ENCODE peak calls at places on chromosomes 1 and 21, in ten cellular contexts. One of them, this sample, is unnamed.

GRCh38 chr1:18949689-18950414 is 6.6 kb downstream of the IFFO2 start:
- DNase-seq in naive thymus-derived CD4-positive, alpha-beta T cell: no peak
- DNase-seq in breast epithelium: no peak
- DNase-seq in AG04450: no peak
- DNase-seq in adrenal gland: peak
- DNase-seq in tibial artery: peak
- DNase-seq in heart right ventricle: no peak
- DNase-seq in HFF-Myc: no peak
- DNase-seq in upper lobe of right lung: no peak
- DNase-seq in AG09309: no peak
- DNase-seq in this sample: peak

GRCh38 chr1:60265560-60266535 is 192.3 kb upstream of the C1orf87 start:
- DNase-seq in AG04450: no peak
- DNase-seq in tibial artery: no peak
- DNase-seq in naive thymus-derived CD4-positive, alpha-beta T cell: no peak
- DNase-seq in HFF-Myc: no peak
- DNase-seq in AG09309: no peak
- DNase-seq in breast epithelium: no peak
- DNase-seq in heart right ventricle: no peak
- DNase-seq in adrenal gland: no peak
- DNase-seq in upper lobe of right lung: no peak
- DNase-seq in this sample: no peak

GRCh38 chr1:117240547-117240946 is 29.8 kb upstream of the VTCN1 start:
- DNase-seq in AG09309: no peak
- DNase-seq in HFF-Myc: no peak
- DNase-seq in AG04450: no peak
- DNase-seq in upper lobe of right lung: no peak
- DNase-seq in breast epithelium: no peak
- DNase-seq in tibial artery: no peak
- DNase-seq in naive thymus-derived CD4-positive, alpha-beta T cell: no peak
- DNase-seq in adrenal gland: no peak
- DNase-seq in heart right ventricle: no peak
- DNase-seq in this sample: no peak

GRCh38 chr1:209609403-209610377 is 26.2 kb downstream of the CAMK1G start:
- DNase-seq in HFF-Myc: no peak
- DNase-seq in breast epithelium: no peak
- DNase-seq in adrenal gland: no peak
- DNase-seq in AG09309: no peak
- DNase-seq in tibial artery: no peak
- DNase-seq in naive thymus-derived CD4-positive, alpha-beta T cell: no peak
- DNase-seq in AG04450: no peak
- DNase-seq in heart right ventricle: no peak
- DNase-seq in upper lobe of right lung: peak
- DNase-seq in this sample: no peak

GRCh38 chr1:59077739-59078503 is 219.0 kb upstream of the FGGY start:
- DNase-seq in AG04450: no peak
- DNase-seq in tibial artery: no peak
- DNase-seq in AG09309: no peak
- DNase-seq in upper lobe of right lung: no peak
- DNase-seq in adrenal gland: no peak
- DNase-seq in heart right ventricle: no peak
- DNase-seq in naive thymus-derived CD4-positive, alpha-beta T cell: no peak
- DNase-seq in breast epithelium: no peak
- DNase-seq in HFF-Myc: no peak
- DNase-seq in this sample: no peak

GRCh38 chr21:16186742-16187141 is 457.0 kb downstream of the USP25 start:
- DNase-seq in naive thymus-derived CD4-positive, alpha-beta T cell: no peak
- DNase-seq in HFF-Myc: no peak
- DNase-seq in adrenal gland: peak
- DNase-seq in heart right ventricle: no peak
- DNase-seq in breast epithelium: no peak
- DNase-seq in AG09309: no peak
- DNase-seq in upper lobe of right lung: no peak
- DNase-seq in AG04450: no peak
- DNase-seq in tibial artery: no peak
- DNase-seq in this sample: no peak

GRCh38 chr1:115907092-115907491 is 66.2 kb upstream of the NHLH2 start:
- DNase-seq in upper lobe of right lung: no peak
- DNase-seq in HFF-Myc: no peak
- DNase-seq in AG04450: no peak
- DNase-seq in heart right ventricle: no peak
- DNase-seq in breast epithelium: no peak
- DNase-seq in tibial artery: no peak
- DNase-seq in adrenal gland: no peak
- DNase-seq in AG09309: no peak
- DNase-seq in naive thymus-derived CD4-positive, alpha-beta T cell: no peak
- DNase-seq in this sample: no peak

GRCh38 chr21:46222436-46223116 is 6.0 kb downstream of the LSS start:
- DNase-seq in heart right ventricle: no peak
- DNase-seq in naive thymus-derived CD4-positive, alpha-beta T cell: no peak
- DNase-seq in adrenal gland: no peak
- DNase-seq in AG04450: no peak
- DNase-seq in HFF-Myc: no peak
- DNase-seq in upper lobe of right lung: no peak
- DNase-seq in tibial artery: no peak
- DNase-seq in AG09309: no peak
- DNase-seq in breast epithelium: peak
- DNase-seq in this sample: no peak

GRCh38 chr1:40930174-40930573 is 49.3 kb upstream of the CTPS1 start:
- DNase-seq in adrenal gland: no peak
- DNase-seq in HFF-Myc: no peak
- DNase-seq in breast epithelium: peak
- DNase-seq in naive thymus-derived CD4-positive, alpha-beta T cell: no peak
- DNase-seq in upper lobe of right lung: no peak
- DNase-seq in AG04450: no peak
- DNase-seq in AG09309: no peak
- DNase-seq in tibial artery: peak
- DNase-seq in heart right ventricle: no peak
- DNase-seq in this sample: no peak

GRCh38 chr1:212635141-212635601 is 26.6 kb downstream of the ATF3 start:
- DNase-seq in HFF-Myc: no peak
- DNase-seq in heart right ventricle: no peak
- DNase-seq in adrenal gland: no peak
- DNase-seq in breast epithelium: no peak
- DNase-seq in naive thymus-derived CD4-positive, alpha-beta T cell: no peak
- DNase-seq in tibial artery: no peak
- DNase-seq in AG09309: no peak
- DNase-seq in AG04450: no peak
- DNase-seq in upper lobe of right lung: peak
- DNase-seq in this sample: no peak

GRCh38 chr1:212637902-212638301 is 29.3 kb downstream of the ATF3 start:
- DNase-seq in naive thymus-derived CD4-positive, alpha-beta T cell: no peak
- DNase-seq in tibial artery: no peak
- DNase-seq in AG09309: no peak
- DNase-seq in AG04450: no peak
- DNase-seq in adrenal gland: no peak
- DNase-seq in breast epithelium: no peak
- DNase-seq in HFF-Myc: no peak
- DNase-seq in upper lobe of right lung: no peak
- DNase-seq in heart right ventricle: no peak
- DNase-seq in this sample: no peak

GRCh38 chr1:212640223-212640885 is 31.8 kb downstream of the ATF3 start:
- DNase-seq in adrenal gland: no peak
- DNase-seq in AG04450: no peak
- DNase-seq in breast epithelium: no peak
- DNase-seq in upper lobe of right lung: no peak
- DNase-seq in naive thymus-derived CD4-positive, alpha-beta T cell: no peak
- DNase-seq in HFF-Myc: no peak
- DNase-seq in tibial artery: no peak
- DNase-seq in heart right ventricle: no peak
- DNase-seq in AG09309: no peak
- DNase-seq in this sample: no peak

GRCh38 chr1:212641956-212642355 is 33.4 kb downstream of the ATF3 start:
- DNase-seq in naive thymus-derived CD4-positive, alpha-beta T cell: no peak
- DNase-seq in breast epithelium: no peak
- DNase-seq in adrenal gland: no peak
- DNase-seq in heart right ventricle: no peak
- DNase-seq in AG04450: no peak
- DNase-seq in upper lobe of right lung: no peak
- DNase-seq in HFF-Myc: no peak
- DNase-seq in AG09309: no peak
- DNase-seq in tibial artery: no peak
- DNase-seq in this sample: no peak

DNA sequence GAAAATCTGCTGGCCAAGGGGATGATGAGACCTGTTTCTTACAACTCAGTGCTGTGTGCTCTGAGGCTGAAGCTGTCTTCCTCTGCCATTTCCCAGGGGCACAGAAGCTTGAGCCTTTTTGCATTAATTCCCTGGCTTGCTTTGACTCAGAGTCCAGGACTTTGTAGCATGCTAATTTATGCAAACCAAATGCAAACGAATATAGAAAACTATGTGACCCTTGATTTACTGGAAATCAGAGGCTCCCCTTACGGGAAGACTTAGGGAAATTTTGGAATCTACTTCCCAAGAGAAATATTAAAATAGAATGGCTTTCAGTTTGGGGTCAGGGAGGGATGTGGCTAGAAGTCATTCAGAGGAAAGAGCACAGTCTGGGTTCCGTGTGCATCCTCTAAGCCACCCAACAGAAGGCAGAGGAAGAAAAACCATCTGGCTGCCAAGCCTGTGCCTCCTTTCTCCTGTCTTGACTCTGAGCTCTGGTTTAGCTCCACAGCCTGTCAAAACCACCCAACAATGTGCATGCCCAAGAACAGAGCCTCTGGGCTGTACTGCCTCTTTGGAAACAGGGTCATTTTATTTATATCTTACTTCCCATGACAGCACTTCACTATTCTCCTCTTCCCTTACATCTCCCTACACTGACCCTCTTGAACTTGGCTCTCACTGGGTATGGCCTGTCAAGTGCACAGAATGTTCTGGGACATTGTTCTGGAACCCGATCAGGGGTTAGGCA is 30.0 kb downstream of the ATF3 start:
- DNase-seq in breast epithelium: no peak
- DNase-seq in tibial artery: no peak
- DNase-seq in AG04450: no peak
- DNase-seq in naive thymus-derived CD4-positive, alpha-beta T cell: no peak
- DNase-seq in HFF-Myc: no peak
- DNase-seq in heart right ventricle: no peak
- DNase-seq in upper lobe of right lung: no peak
- DNase-seq in adrenal gland: no peak
- DNase-seq in AG09309: no peak
- DNase-seq in this sample: no peak
- H3K4me3 ChIP-seq in breast epithelium: peak
- H3K4me3 ChIP-seq in tibial artery: no peak
- H3K4me3 ChIP-seq in AG04450: no peak
- H3K4me3 ChIP-seq in naive thymus-derived CD4-positive, alpha-beta T cell: no peak
- H3K4me3 ChIP-seq in HFF-Myc: no peak
- H3K4me3 ChIP-seq in heart right ventricle: peak
- H3K4me3 ChIP-seq in upper lobe of right lung: peak
- H3K4me3 ChIP-seq in adrenal gland: no peak
- H3K4me3 ChIP-seq in AG09309: no peak
- H3K4me3 ChIP-seq in this sample: no peak

GRCh38 chr1:110607663-110608230 is 1.6 kb upstream of the KCNA2 start:
- DNase-seq in heart right ventricle: no peak
- DNase-seq in adrenal gland: no peak
- DNase-seq in AG04450: no peak
- DNase-seq in upper lobe of right lung: no peak
- DNase-seq in breast epithelium: no peak
- DNase-seq in tibial artery: no peak
- DNase-seq in HFF-Myc: no peak
- DNase-seq in naive thymus-derived CD4-positive, alpha-beta T cell: peak
- DNase-seq in AG09309: no peak
- DNase-seq in this sample: no peak
- H3K4me3 ChIP-seq in heart right ventricle: peak
- H3K4me3 ChIP-seq in adrenal gland: no peak
- H3K4me3 ChIP-seq in AG04450: no peak
- H3K4me3 ChIP-seq in upper lobe of right lung: no peak
- H3K4me3 ChIP-seq in breast epithelium: peak
- H3K4me3 ChIP-seq in tibial artery: peak
- H3K4me3 ChIP-seq in HFF-Myc: no peak
- H3K4me3 ChIP-seq in naive thymus-derived CD4-positive, alpha-beta T cell: no peak
- H3K4me3 ChIP-seq in AG09309: no peak
- H3K4me3 ChIP-seq in this sample: no peak

DNA sequence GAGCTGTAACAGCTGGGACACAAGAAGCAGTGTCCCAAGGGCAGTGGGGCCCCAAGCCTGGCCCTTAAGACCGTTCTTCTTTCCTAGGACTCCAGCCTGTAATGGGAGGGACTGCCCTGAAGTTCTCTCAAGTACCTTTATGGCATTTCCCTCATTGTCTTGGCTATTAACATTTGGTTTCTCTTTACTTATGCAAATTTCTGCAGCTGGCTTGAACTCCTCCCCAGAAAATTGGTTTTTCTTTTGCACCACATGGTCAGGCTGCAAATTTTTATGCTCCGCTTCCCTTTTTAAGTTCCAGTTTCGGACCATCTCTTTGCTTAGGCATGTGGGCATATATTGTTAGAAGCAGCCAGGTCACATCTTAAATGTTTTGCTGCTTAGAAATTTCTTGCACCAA is 3.1 kb upstream of the MROH9 start:
- DNase-seq in AG09309: no peak
- DNase-seq in breast epithelium: no peak
- DNase-seq in AG04450: no peak
- DNase-seq in adrenal gland: no peak
- DNase-seq in heart right ventricle: no peak
- DNase-seq in tibial artery: no peak
- DNase-seq in naive thymus-derived CD4-positive, alpha-beta T cell: no peak
- DNase-seq in HFF-Myc: no peak
- DNase-seq in upper lobe of right lung: no peak
- DNase-seq in this sample: no peak
- H3K4me3 ChIP-seq in AG09309: no peak
- H3K4me3 ChIP-seq in breast epithelium: no peak
- H3K4me3 ChIP-seq in AG04450: no peak
- H3K4me3 ChIP-seq in adrenal gland: no peak
- H3K4me3 ChIP-seq in heart right ventricle: no peak
- H3K4me3 ChIP-seq in tibial artery: no peak
- H3K4me3 ChIP-seq in naive thymus-derived CD4-positive, alpha-beta T cell: no peak
- H3K4me3 ChIP-seq in HFF-Myc: no peak
- H3K4me3 ChIP-seq in upper lobe of right lung: no peak
- H3K4me3 ChIP-seq in this sample: no peak

GRCh38 chr1:11352058-11352715 is 79.2 kb downstream of the UBIAD1 start:
- DNase-seq in upper lobe of right lung: no peak
- DNase-seq in AG04450: no peak
- DNase-seq in adrenal gland: no peak
- DNase-seq in breast epithelium: no peak
- DNase-seq in tibial artery: no peak
- DNase-seq in HFF-Myc: no peak
- DNase-seq in heart right ventricle: no peak
- DNase-seq in AG09309: no peak
- DNase-seq in naive thymus-derived CD4-positive, alpha-beta T cell: no peak
- DNase-seq in this sample: no peak

GRCh38 chr1:11357291-11357690 is 84.3 kb downstream of the UBIAD1 start:
- DNase-seq in upper lobe of right lung: no peak
- DNase-seq in adrenal gland: no peak
- DNase-seq in naive thymus-derived CD4-positive, alpha-beta T cell: no peak
- DNase-seq in tibial artery: no peak
- DNase-seq in AG04450: no peak
- DNase-seq in AG09309: no peak
- DNase-seq in heart right ventricle: no peak
- DNase-seq in HFF-Myc: no peak
- DNase-seq in breast epithelium: no peak
- DNase-seq in this sample: no peak

GRCh38 chr1:11358991-11359390 is 86.0 kb downstream of the UBIAD1 start:
- DNase-seq in HFF-Myc: no peak
- DNase-seq in adrenal gland: no peak
- DNase-seq in tibial artery: no peak
- DNase-seq in naive thymus-derived CD4-positive, alpha-beta T cell: no peak
- DNase-seq in AG09309: no peak
- DNase-seq in breast epithelium: no peak
- DNase-seq in upper lobe of right lung: no peak
- DNase-seq in heart right ventricle: no peak
- DNase-seq in AG04450: no peak
- DNase-seq in this sample: no peak

GRCh38 chr1:11354893-11355593 is 82.0 kb downstream of the UBIAD1 start:
- DNase-seq in HFF-Myc: no peak
- DNase-seq in breast epithelium: no peak
- DNase-seq in AG04450: no peak
- DNase-seq in tibial artery: no peak
- DNase-seq in upper lobe of right lung: no peak
- DNase-seq in naive thymus-derived CD4-positive, alpha-beta T cell: no peak
- DNase-seq in AG09309: no peak
- DNase-seq in heart right ventricle: no peak
- DNase-seq in adrenal gland: no peak
- DNase-seq in this sample: no peak

GRCh38 chr1:11355594-11356467 is 82.8 kb downstream of the UBIAD1 start:
- DNase-seq in upper lobe of right lung: no peak
- DNase-seq in HFF-Myc: no peak
- DNase-seq in AG09309: no peak
- DNase-seq in heart right ventricle: no peak
- DNase-seq in adrenal gland: no peak
- DNase-seq in naive thymus-derived CD4-positive, alpha-beta T cell: no peak
- DNase-seq in tibial artery: no peak
- DNase-seq in AG04450: no peak
- DNase-seq in breast epithelium: no peak
- DNase-seq in this sample: no peak
- H3K4me3 ChIP-seq in upper lobe of right lung: no peak
- H3K4me3 ChIP-seq in HFF-Myc: no peak
- H3K4me3 ChIP-seq in AG09309: no peak
- H3K4me3 ChIP-seq in heart right ventricle: no peak
- H3K4me3 ChIP-seq in adrenal gland: no peak
- H3K4me3 ChIP-seq in naive thymus-derived CD4-positive, alpha-beta T cell: no peak
- H3K4me3 ChIP-seq in tibial artery: no peak
- H3K4me3 ChIP-seq in AG04450: no peak
- H3K4me3 ChIP-seq in breast epithelium: no peak
- H3K4me3 ChIP-seq in this sample: no peak

This sample was measured in aorta.